ENCODE peak calls at places on chromosomes 7 and 10, in six cellular contexts. C, J, H, M, G and D are unnamed samples.
A peak's percentile ranks its signal among the peaks of the same experiment; 100 is the strongest.

GRCh38 chr7:6106140-6106904 is 75.1 kb downstream of the ANKRD61 start:
- DNase-seq in M (peak; percentile 62), H (peak; percentile 57), C (no peak), G (no peak), J (no peak), D (no peak)

GRCh38 chr10:31101123-31101522 is 69.5 kb upstream of the ZNF438 start:
- DNase-seq in J (no peak), M (peak; percentile 66), G (peak; percentile 32), C (no peak), H (no peak), D (no peak)

GRCh38 chr7:140209866-140210609 is 33.3 kb upstream of the KDM7A start:
- DNase-seq in M (no peak), J (peak; percentile 34), G (no peak), H (no peak), C (peak; percentile 63), D (no peak)

GRCh38 chr7:108037140-108037539 is 34.2 kb upstream of the LAMB1 start:
- DNase-seq in J (no peak), H (no peak), G (no peak), C (no peak), M (no peak), D (no peak)

GRCh38 chr7:85030893-85031292 is 156.0 kb downstream of the SEMA3D start:
- DNase-seq in H (no peak), G (peak; percentile 49), C (no peak), J (no peak), M (peak; percentile 69), D (no peak)

GRCh38 chr7:142777318-142777717 is 6.5 kb downstream of the PRSS2 start:
- DNase-seq in C (no peak), M (no peak), H (no peak), G (no peak), J (no peak), D (no peak)

GRCh38 chr10:64515975-64516699 is 994.9 kb downstream of the REEP3 start:
- DNase-seq in G (peak; percentile 11), J (no peak), M (no peak), C (peak; percentile 45), H (no peak), D (no peak)

GRCh38 chr10:1204434-1205326 is 148.5 kb downstream of the WDR37 start:
- DNase-seq in C (no peak), J (no peak), G (no peak), H (peak; percentile 53), M (no peak), D (no peak)

GRCh38 chr7:22442187-22442886 is 57.7 kb downstream of the STEAP1B start:
- DNase-seq in C (no peak), J (no peak), H (peak; percentile 70), M (no peak), G (no peak), D (no peak)

GRCh38 chr7:35550831-35551230 is 144.1 kb downstream of the HERPUD2 start:
- DNase-seq in H (no peak), C (no peak), M (no peak), G (no peak), J (no peak), D (no peak)

GRCh38 chr10:116849271-116850057 is at the start of gene ENO4:
- DNase-seq in J (peak; percentile 82), M (peak; percentile 87), H (peak; percentile 93), G (peak; percentile 92), C (peak; percentile 33), D (peak; percentile 38)

GRCh38 chr10:43082756-43083155 is 5.9 kb downstream of the RET start:
- DNase-seq in J (no peak), G (no peak), M (no peak), H (no peak), C (peak; percentile 28), D (no peak)

GRCh38 chr7:137243741-137244140 is 99.8 kb downstream of the PTN start:
- DNase-seq in G (no peak), M (no peak), H (no peak), C (no peak), J (peak; percentile 25), D (no peak)

GRCh38 chr10:7768417-7768816 is 19.4 kb downstream of the KIN start:
- DNase-seq in M (no peak), H (no peak), J (no peak), G (no peak), C (no peak), D (no peak)

GRCh38 chr10:1569208-1569607 is 168.1 kb downstream of the ADARB2 start:
- DNase-seq in G (no peak), H (peak; percentile 23), J (no peak), C (peak; percentile 3), M (no peak), D (no peak)

GRCh38 chr10:91242940-91243339 is 22.5 kb downstream of the PCGF5 start:
- DNase-seq in G (no peak), C (no peak), J (no peak), H (no peak), M (peak; percentile 6), D (no peak)

GRCh38 chr7:100944138-100944537 is 5.2 kb upstream of the MUC3A start:
- DNase-seq in M (no peak), H (no peak), G (no peak), C (no peak), J (no peak), D (no peak)

GRCh38 chr7:117139691-117139984 is 183.2 kb downstream of the WNT2 start:
- DNase-seq in G (no peak), M (no peak), C (no peak), H (no peak), J (no peak), D (no peak)

GRCh38 chr7:158283016-158283974 is 304.3 kb downstream of the PTPRN2 start:
- DNase-seq in C (peak; percentile 11), H (peak; percentile 45), G (no peak), M (no peak), J (no peak), D (no peak)

GRCh38 chr7:86932038-86932512 is 127.4 kb downstream of the ELAPOR2 start:
- DNase-seq in M (peak; percentile 94), J (no peak), H (no peak), G (no peak), C (peak; percentile 37), D (peak; percentile 91)

GRCh38 chr7:90988523-90988922 is 275.7 kb upstream of the FZD1 start:
- DNase-seq in H (no peak), G (no peak), M (no peak), J (no peak), C (no peak), D (no peak)

GRCh38 chr10:49463605-49464004 is 67.7 kb upstream of the DRGX start:
- DNase-seq in G (no peak), H (no peak), C (no peak), J (no peak), M (no peak), D (no peak)

GRCh38 chr7:108384721-108385483 is 71.3 kb downstream of the NRCAM start:
- DNase-seq in H (no peak), G (no peak), J (no peak), C (no peak), M (no peak), D (no peak)

GRCh38 chr10:2839081-2839725 is 228.1 kb upstream of the PFKP start:
- DNase-seq in J (peak; percentile 29), G (peak; percentile 49), C (no peak), M (peak; percentile 4), H (peak; percentile 72), D (no peak)

GRCh38 chr7:5429857-5430611 is 6.4 kb upstream of the TNRC18 start:
- DNase-seq in J (peak; percentile 71), G (peak; percentile 80), C (no peak), H (no peak), M (peak; percentile 52), D (no peak)

GRCh38 chr7:54947266-54947665 is 71.6 kb upstream of the EGFR start:
- DNase-seq in G (no peak), J (no peak), C (no peak), M (no peak), H (no peak), D (no peak)

GRCh38 chr10:105952153-105952552 is 1212.4 kb downstream of the SORCS1 start:
- DNase-seq in M (peak; percentile 55), H (no peak), G (peak; percentile 67), C (no peak), J (peak; percentile 25), D (no peak)

GRCh38 chr10:120799849-120800248 is 51.3 kb upstream of the WDR11 start:
- DNase-seq in C (no peak), H (no peak), G (no peak), M (no peak), J (no peak), D (no peak)

DNA sequence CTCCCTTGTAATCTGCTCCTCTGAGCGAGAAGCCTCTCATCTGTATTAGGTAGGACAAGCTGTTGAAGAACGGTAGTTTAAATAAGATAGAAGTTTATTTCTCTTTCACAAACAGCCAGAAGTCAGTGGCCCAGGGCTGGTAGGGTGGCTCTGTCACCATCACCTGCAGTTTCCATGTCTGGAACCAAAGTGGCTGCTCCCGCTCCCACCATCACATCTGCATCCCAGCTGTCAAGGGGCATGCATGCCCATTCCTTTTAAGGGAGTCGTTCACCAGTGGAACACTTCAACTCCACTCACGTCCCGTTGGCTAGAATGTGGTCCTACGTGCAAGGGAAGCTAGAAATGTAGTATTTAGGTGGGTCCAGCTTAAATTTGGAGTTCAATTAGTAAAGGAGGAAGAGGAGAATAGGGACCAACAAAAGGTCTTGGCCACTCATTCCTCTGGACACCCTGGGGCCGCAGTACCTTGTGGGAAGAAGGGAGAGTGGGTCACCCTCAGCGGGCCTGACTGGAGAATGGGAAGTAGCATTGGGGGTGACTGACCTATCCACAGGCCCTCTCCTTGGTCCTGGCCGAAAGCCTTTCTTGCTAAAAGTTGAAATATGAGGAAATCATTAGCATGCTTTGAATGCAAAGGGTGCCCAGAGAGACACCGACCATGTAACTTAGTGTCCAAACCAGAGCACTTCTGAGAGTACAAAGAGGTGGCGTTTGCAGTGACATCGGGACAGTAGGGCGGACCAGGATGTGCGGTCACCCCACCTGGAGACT is 48.0 kb downstream of the ELFN1 start:
- DNase-seq in M (no peak), H (no peak), G (no peak), C (no peak), J (no peak), D (no peak)
- H3K4me3 ChIP-seq in M (no peak overlapping the region), H (no peak overlapping the region), G (no peak overlapping the region), C (no peak overlapping the region), J (no peak overlapping the region), D (no peak overlapping the region)

GRCh38 chr10:58393317-58393716 is 8.1 kb downstream of the TFAM start:
- DNase-seq in G (no peak), J (no peak), M (peak; percentile 38), H (no peak), C (no peak), D (no peak)
- TF ChIP-seq CTCF in G (peak; percentile 23), J (no peak), M (no peak), H (no peak), C (no peak), D (peak; percentile 11)

DNA sequence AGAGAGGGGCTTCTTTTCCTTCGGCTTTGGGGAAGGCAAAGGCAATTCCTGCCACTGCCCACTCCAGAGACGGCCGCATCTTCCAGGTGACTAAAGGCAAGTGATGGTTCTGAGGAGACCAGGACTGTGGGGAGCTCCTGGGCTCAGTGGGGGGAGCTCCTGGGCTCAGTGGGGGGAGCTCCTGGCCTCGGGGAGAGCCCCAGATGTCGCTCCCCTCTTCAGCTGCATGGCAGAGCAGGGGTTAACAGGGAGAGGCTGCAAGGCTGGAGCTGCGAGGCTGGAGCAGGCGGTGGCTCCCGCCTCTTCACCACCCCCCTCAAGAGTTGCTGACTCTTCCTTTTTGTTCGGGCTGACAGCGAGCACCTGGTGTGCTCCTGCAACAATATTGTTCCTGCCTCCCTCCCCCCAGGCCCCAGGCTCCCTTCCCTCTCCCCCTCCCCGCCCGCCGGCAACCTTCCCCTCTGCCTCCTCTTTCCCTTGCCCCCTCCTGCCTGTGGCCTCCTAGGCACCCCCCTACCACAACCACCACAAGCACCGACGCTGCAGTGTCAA is 56.3 kb upstream of the LBX1 start:
- DNase-seq in G (no peak), M (no peak), C (no peak), H (no peak), J (no peak), D (no peak)
- H3K27me3 ChIP-seq in G (peaks cover 92% of the 10 kb centered on the region), M (peaks cover 56% of the 10 kb centered on the region), C (peaks cover 86% of the 10 kb centered on the region), H (peaks cover 82% of the 10 kb centered on the region), J (peaks cover 21% of the 10 kb centered on the region), D (peaks cover 49% of the 10 kb centered on the region)

GRCh38 chr7:151019130-151019447 is 5.2 kb downstream of the ATG9B start:
- DNase-seq in C (no peak), H (no peak), M (no peak), J (no peak), G (no peak), D (no peak)
- H3K4me3 ChIP-seq in C (no peak overlapping the region), H (peak overlapping the region; percentile 26), M (no peak overlapping the region), J (no peak overlapping the region), G (no peak overlapping the region), D (peak overlapping the region; percentile 4)